ENCODE peak calls at places on chromosomes 4 and X, in six cellular contexts. N, H, X, D, I and S are unnamed samples.

GRCh38 chr4:182536221-182536620 is 293.0 kb downstream of the TENM3 start:
- DNase-seq in N (no peak), H (no peak), X (no peak), D (no peak), I (no peak), S (no peak)

GRCh38 chr4:78207951-78208350 is 150.8 kb downstream of the FRAS1 start:
- DNase-seq in N (no peak), H (no peak), X (no peak), D (no peak), I (no peak), S (no peak)

GRCh38 chrX:38305971-38306370 is 21.3 kb downstream of the RPGR start:
- DNase-seq in N (no peak), H (peak), X (no peak), D (peak), I (no peak), S (no peak)

GRCh38 chr4:1385373-1386340 is 20.6 kb downstream of the NKX1-1 start:
- DNase-seq in N (no peak), H (no peak), X (no peak), D (no peak), I (no peak), S (no peak)

GRCh38 chr4:4417886-4418285 is 31.0 kb downstream of the NSG1 start:
- DNase-seq in N (no peak), H (no peak), X (no peak), D (no peak), I (no peak), S (no peak)

GRCh38 chr4:118872181-118872580 is 16.5 kb upstream of the SYNPO2 start:
- DNase-seq in N (no peak), H (no peak), X (no peak), D (no peak), I (no peak), S (no peak)

GRCh38 chrX:15579778-15580747 is 20.7 kb downstream of the ACE2 start:
- DNase-seq in N (no peak), H (peak), X (no peak), D (peak), I (no peak), S (no peak)

GRCh38 chrX:154019633-154020499 is at the start of gene IRAK1:
- DNase-seq in N (no peak), H (peak), X (no peak), D (peak), I (peak), S (no peak)

GRCh38 chrX:151675121-151675746 is 20.0 kb upstream of the PRRG3 start:
- DNase-seq in N (no peak), H (no peak), X (no peak), D (no peak), I (no peak), S (no peak)

GRCh38 chrX:123764967-123765871 is 32.4 kb upstream of the THOC2 start:
- DNase-seq in N (no peak), H (peak), X (peak), D (peak), I (peak), S (no peak)

GRCh38 chrX:131675596-131676194 is 131.8 kb downstream of the OR13H1 start:
- DNase-seq in N (peak), H (no peak), X (no peak), D (peak), I (no peak), S (no peak)
- TF ChIP-seq CTCF in N (peak), H (no peak), X (peak), D (peak), I (no peak), S (peak)

GRCh38 chrX:1492421-1493012 is 39.8 kb upstream of the ASMTL start:
- DNase-seq in N (no peak), H (no peak), X (no peak), D (no peak), I (no peak), S (no peak)
- H3K4me3 ChIP-seq in N (no peak), H (no peak), X (no peak), D (no peak), I (no peak), S (no peak)

DNA sequence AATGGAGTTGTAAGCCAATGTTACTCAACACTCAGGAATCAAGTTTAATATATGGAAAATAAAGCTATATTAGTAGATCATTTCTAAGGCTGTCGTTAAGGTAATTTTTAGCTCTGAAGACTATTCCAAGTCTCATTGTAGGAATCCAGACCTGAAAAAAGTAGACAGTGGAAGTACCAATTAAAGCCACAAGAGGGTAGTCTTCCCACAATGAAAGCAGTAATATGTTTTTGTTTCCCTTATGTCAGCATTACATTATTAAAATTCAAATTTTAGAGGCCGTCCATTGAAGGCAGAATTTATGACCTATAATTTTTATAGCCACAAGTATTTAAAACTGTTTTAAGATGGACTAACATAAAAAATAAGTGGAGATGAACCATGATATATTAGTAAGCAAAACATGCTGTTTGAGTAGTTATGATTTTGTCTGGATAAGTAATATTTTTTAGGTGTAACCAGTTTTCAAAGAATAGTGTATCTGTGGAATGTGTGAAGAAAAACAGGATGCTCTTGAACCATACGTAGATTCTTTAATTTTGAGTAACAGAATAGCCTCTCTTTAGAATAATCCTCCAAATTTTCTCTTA is 372.6 kb upstream of the TECRL start:
- DNase-seq in N (peak), H (peak), X (no peak), D (peak), I (no peak), S (no peak)
- TF ChIP-seq CTCF in N (peak), H (peak), X (peak), D (peak), I (peak), S (peak)

GRCh38 chrX:68828740-68829593 is at the start of gene EFNB1:
- DNase-seq in N (peak), H (peak), X (peak), D (peak), I (peak), S (peak)

GRCh38 chrX:68826113-68826980 is 2.5 kb upstream of the EFNB1 start:
- DNase-seq in N (no peak), H (no peak), X (no peak), D (no peak), I (no peak), S (no peak)

GRCh38 chrX:68829594-68830485 is 1.0 kb downstream of the EFNB1 start:
- DNase-seq in N (no peak), H (peak), X (no peak), D (no peak), I (peak), S (no peak)

GRCh38 chrX:68827256-68827655 is 1.6 kb upstream of the EFNB1 start:
- DNase-seq in N (no peak), H (no peak), X (no peak), D (no peak), I (no peak), S (no peak)

GRCh38 chrX:68827848-68828562 is 816 bp upstream of the EFNB1 start:
- DNase-seq in N (peak), H (peak), X (no peak), D (peak), I (peak), S (no peak)
- H3K4me3 ChIP-seq in N (peak), H (no peak), X (no peak), D (peak), I (peak), S (peak)

GRCh38 chrX:87338510-87338909 is 179.1 kb upstream of the KLHL4 start:
- DNase-seq in N (peak), H (peak), X (no peak), D (peak), I (no peak), S (peak)

DNA sequence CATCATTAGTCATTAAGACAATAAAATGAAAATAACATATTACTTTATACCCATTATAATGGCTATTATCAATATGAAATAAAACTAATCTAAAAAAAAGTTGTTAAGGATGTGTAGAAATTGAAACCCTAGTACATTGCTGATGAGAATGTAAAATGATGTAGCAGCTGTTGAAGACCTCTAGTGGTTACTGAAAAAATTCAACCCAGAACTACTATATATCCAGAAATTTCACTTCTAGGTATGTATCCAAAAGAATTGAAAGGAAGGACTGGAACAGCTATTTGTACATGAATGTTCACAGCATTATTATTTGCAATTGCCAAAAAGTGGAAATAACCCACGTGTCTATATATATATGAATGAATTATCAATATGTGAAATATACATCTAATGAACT is 180.3 kb upstream of the KLHL4 start:
- DNase-seq in N (no peak), H (no peak), X (no peak), D (peak), I (no peak), S (no peak)
- TF ChIP-seq CTCF in N (peak), H (no peak), X (no peak), D (peak), I (no peak), S (no peak)

DNA sequence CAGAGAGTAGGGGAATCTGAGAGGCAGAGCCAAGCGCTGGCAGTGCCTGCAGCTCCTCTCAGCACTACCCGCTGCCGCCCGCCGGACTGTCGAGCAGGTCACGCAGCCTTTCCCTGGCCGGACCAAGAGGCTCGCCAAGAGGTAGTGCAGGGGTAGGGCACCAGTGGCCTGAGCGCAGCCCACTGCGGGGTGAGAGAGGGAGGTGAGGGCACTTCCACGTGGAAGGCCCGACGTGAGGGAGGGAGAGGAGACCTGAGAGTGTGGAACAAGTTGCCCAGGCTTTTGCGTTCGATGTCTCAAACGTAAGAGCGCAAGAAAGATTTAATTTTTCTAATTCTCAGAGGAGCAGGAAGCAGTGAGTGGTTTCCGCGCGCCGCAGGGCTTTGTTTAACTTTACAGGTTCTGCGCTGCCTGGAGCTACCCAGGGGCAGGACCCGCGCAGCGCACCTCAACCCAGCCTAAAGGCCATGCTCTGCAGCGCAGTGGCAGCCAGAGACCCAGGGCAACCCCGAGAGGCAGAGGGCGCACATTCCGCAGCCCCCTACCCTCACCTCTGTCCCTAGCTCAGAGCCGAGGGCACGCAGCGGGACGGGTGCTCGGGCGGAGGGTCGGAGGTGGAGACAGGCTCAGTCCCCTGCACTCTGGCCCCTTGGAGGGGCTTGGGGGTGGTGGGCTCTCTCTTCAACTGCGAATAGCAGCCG is 14.9 kb downstream of the ARHGAP36 start:
- DNase-seq in N (no peak), H (no peak), X (no peak), D (no peak), I (no peak), S (no peak)
- H3K4me3 ChIP-seq in N (no peak), H (no peak), X (no peak), D (no peak), I (no peak), S (no peak)

GRCh38 chr4:163679189-163679588 is 184.7 kb downstream of the TMA16 start:
- DNase-seq in N (no peak), H (no peak), X (no peak), D (no peak), I (no peak), S (no peak)
- TF ChIP-seq CTCF in N (peak), H (no peak), X (no peak), D (no peak), I (no peak), S (peak)

GRCh38 chr4:12723849-12724447 is 760.2 kb downstream of the RAB28 start:
- DNase-seq in N (no peak), H (no peak), X (no peak), D (peak), I (no peak), S (no peak)
- H3K4me3 ChIP-seq in N (no peak), H (no peak), X (no peak), D (peak), I (no peak), S (no peak)

GRCh38 chr4:86048426-86048825 is 311.4 kb downstream of the MAPK10 start:
- DNase-seq in N (no peak), H (no peak), X (peak), D (no peak), I (no peak), S (no peak)

GRCh38 chr4:86044593-86044985 is 315.3 kb downstream of the MAPK10 start:
- DNase-seq in N (no peak), H (no peak), X (no peak), D (no peak), I (no peak), S (no peak)

GRCh38 chr4:86038037-86038436 is 321.8 kb downstream of the MAPK10 start:
- DNase-seq in N (no peak), H (no peak), X (no peak), D (no peak), I (no peak), S (no peak)

DNA sequence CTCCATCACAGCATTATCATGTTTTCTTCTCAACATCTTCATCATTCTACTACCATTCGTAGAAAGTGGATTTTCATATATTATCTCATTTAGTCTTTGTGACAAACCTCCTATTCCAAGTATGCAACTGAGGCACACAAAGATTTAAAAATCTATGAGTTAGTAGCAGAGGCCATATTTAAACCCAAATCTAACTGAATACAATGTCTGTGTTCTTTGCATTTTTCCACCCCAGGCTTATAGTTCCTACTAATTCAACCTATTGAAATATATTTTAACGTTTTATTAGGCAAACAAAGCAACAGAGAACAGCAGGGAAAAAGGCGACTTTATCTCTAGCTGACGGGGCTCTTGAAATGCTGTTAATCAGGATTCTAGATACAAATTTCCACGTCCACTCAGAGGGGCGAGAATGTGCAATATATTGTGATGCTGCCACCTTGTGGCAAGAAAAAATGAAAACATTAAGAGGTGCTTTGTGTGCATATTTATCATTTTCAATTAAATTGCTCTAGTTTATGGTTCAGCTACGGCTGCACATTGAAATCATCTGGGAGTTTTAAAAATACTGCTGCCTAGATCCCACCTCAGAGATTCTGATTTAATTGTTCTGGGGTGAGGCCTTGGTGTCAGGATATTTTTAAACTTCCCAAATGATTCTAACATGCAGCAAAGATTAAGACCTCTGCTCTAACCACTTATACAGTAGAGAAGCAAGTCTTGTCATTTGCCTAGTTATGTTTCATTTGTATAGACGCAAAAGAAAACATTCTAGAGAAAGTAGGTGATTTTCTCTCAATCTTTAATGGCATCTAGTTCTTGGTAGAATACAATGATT is 315.9 kb downstream of the MAPK10 start:
- DNase-seq in N (no peak), H (peak), X (no peak), D (peak), I (no peak), S (no peak)
- TF ChIP-seq CTCF in N (peak), H (peak), X (peak), D (peak), I (peak), S (peak)